ENCODE peak calls at places on chromosomes 4 and X, in five cellular contexts. One of them, this sample, is unnamed.
A peak's percentile ranks its signal among the peaks of the same experiment; 100 is the strongest.

GRCh38 chr4:185874516-185875230 is 62.7 kb upstream of the SORBS2 start:
- DNase-seq in mesendoderm: no peak
- DNase-seq in left ventricle myocardium inferior: no peak
- DNase-seq in SK-N-SH: no peak
- DNase-seq in DND-41: no peak
- DNase-seq in this sample: no peak

GRCh38 chr4:94307231-94307840 is 35.3 kb downstream of the HPGDS start:
- DNase-seq in mesendoderm: no peak
- DNase-seq in left ventricle myocardium inferior: no peak
- DNase-seq in SK-N-SH: no peak
- DNase-seq in DND-41: no peak
- DNase-seq in this sample: no peak

GRCh38 chrX:43211570-43211969 is 433.6 kb upstream of the PPP1R2C start:
- DNase-seq in mesendoderm: no peak
- DNase-seq in left ventricle myocardium inferior: no peak
- DNase-seq in SK-N-SH: no peak
- DNase-seq in DND-41: no peak
- DNase-seq in this sample: no peak

GRCh38 chr4:168480991-168481588 is 798 bp upstream of the DDX60L start:
- DNase-seq in mesendoderm: no peak
- DNase-seq in left ventricle myocardium inferior: no peak
- DNase-seq in SK-N-SH: peak; percentile 10
- DNase-seq in DND-41: peak; percentile 71
- DNase-seq in this sample: peak; percentile 61

GRCh38 chr4:17018013-17018412 is 119.6 kb upstream of the LDB2 start:
- DNase-seq in mesendoderm: peak; percentile 63
- DNase-seq in left ventricle myocardium inferior: no peak
- DNase-seq in SK-N-SH: no peak
- DNase-seq in DND-41: no peak
- DNase-seq in this sample: no peak

GRCh38 chrX:73829890-73830466 is 267.0 kb downstream of the CHIC1 start:
- DNase-seq in mesendoderm: no peak
- DNase-seq in left ventricle myocardium inferior: no peak
- DNase-seq in SK-N-SH: no peak
- DNase-seq in DND-41: no peak
- DNase-seq in this sample: peak; percentile 47

GRCh38 chrX:97175147-97175546 is 291.4 kb downstream of the RPA4 start:
- DNase-seq in mesendoderm: no peak
- DNase-seq in left ventricle myocardium inferior: no peak
- DNase-seq in SK-N-SH: no peak
- DNase-seq in DND-41: no peak
- DNase-seq in this sample: peak; percentile 46

GRCh38 chr4:171308661-171309060 is 504.5 kb upstream of the GALNTL6 start:
- DNase-seq in mesendoderm: no peak
- DNase-seq in left ventricle myocardium inferior: no peak
- DNase-seq in SK-N-SH: no peak
- DNase-seq in DND-41: no peak
- DNase-seq in this sample: no peak

GRCh38 chr4:157165935-157166334 is 54.6 kb upstream of the GRIA2 start:
- DNase-seq in mesendoderm: no peak
- DNase-seq in left ventricle myocardium inferior: no peak
- DNase-seq in SK-N-SH: no peak
- DNase-seq in DND-41: no peak
- DNase-seq in this sample: no peak

GRCh38 chr4:183181081-183181480 is 82.0 kb downstream of the WWC2 start:
- DNase-seq in mesendoderm: no peak
- DNase-seq in left ventricle myocardium inferior: no peak
- DNase-seq in SK-N-SH: no peak
- DNase-seq in DND-41: no peak
- DNase-seq in this sample: no peak

GRCh38 chrX:68498508-68499379 is at the start of gene YIPF6:
- DNase-seq in mesendoderm: peak; percentile 81
- DNase-seq in left ventricle myocardium inferior: peak; percentile 76
- DNase-seq in SK-N-SH: peak; percentile 90
- DNase-seq in DND-41: peak; percentile 72
- DNase-seq in this sample: peak; percentile 89

GRCh38 chr4:73734405-73735070 is 5.8 kb upstream of the CXCL8 start:
- DNase-seq in mesendoderm: no peak
- DNase-seq in left ventricle myocardium inferior: no peak
- DNase-seq in SK-N-SH: no peak
- DNase-seq in DND-41: no peak
- DNase-seq in this sample: no peak

GRCh38 chr4:56961107-56961500 is 16.3 kb downstream of the NOA1 start:
- DNase-seq in mesendoderm: no peak
- DNase-seq in left ventricle myocardium inferior: no peak
- DNase-seq in SK-N-SH: no peak
- DNase-seq in DND-41: no peak
- DNase-seq in this sample: no peak

GRCh38 chrX:40644175-40644574 is 3.2 kb downstream of the CXorf38 start:
- DNase-seq in mesendoderm: no peak
- DNase-seq in left ventricle myocardium inferior: no peak
- DNase-seq in SK-N-SH: no peak
- DNase-seq in DND-41: no peak
- DNase-seq in this sample: peak; percentile 80

GRCh38 chr4:69649629-69650028 is 3.4 kb downstream of the UGT2A1 start:
- DNase-seq in mesendoderm: no peak
- DNase-seq in left ventricle myocardium inferior: no peak
- DNase-seq in SK-N-SH: peak; percentile 62
- DNase-seq in DND-41: no peak
- DNase-seq in this sample: no peak

GRCh38 chr4:83043801-83044407 is 8.9 kb downstream of the COPS4 start:
- DNase-seq in mesendoderm: no peak
- DNase-seq in left ventricle myocardium inferior: no peak
- DNase-seq in SK-N-SH: no peak
- DNase-seq in DND-41: no peak
- DNase-seq in this sample: peak; percentile 56

GRCh38 chr4:27490315-27490714 is 629.7 kb downstream of the STIM2 start:
- DNase-seq in mesendoderm: no peak
- DNase-seq in left ventricle myocardium inferior: no peak
- DNase-seq in SK-N-SH: no peak
- DNase-seq in DND-41: no peak
- DNase-seq in this sample: no peak

GRCh38 chr4:183118585-183118984 is 19.5 kb downstream of the WWC2 start:
- DNase-seq in mesendoderm: peak; percentile 90
- DNase-seq in left ventricle myocardium inferior: no peak
- DNase-seq in SK-N-SH: no peak
- DNase-seq in DND-41: no peak
- DNase-seq in this sample: peak; percentile 95

GRCh38 chr4:188606635-188607034 is 467.4 kb downstream of the TRIML1 start:
- DNase-seq in mesendoderm: no peak
- DNase-seq in left ventricle myocardium inferior: no peak
- DNase-seq in SK-N-SH: no peak
- DNase-seq in DND-41: no peak
- DNase-seq in this sample: no peak

GRCh38 chrX:22296871-22297270 is 24.2 kb downstream of the CBLL2 start:
- DNase-seq in mesendoderm: no peak
- DNase-seq in left ventricle myocardium inferior: no peak
- DNase-seq in SK-N-SH: no peak
- DNase-seq in DND-41: no peak
- DNase-seq in this sample: no peak

GRCh38 chr4:1244081-1244977 is 4.6 kb downstream of the CTBP1 start:
- DNase-seq in mesendoderm: no peak
- DNase-seq in left ventricle myocardium inferior: peak; percentile 44
- DNase-seq in SK-N-SH: peak; percentile 28
- DNase-seq in DND-41: no peak
- DNase-seq in this sample: peak; percentile 86

DNA sequence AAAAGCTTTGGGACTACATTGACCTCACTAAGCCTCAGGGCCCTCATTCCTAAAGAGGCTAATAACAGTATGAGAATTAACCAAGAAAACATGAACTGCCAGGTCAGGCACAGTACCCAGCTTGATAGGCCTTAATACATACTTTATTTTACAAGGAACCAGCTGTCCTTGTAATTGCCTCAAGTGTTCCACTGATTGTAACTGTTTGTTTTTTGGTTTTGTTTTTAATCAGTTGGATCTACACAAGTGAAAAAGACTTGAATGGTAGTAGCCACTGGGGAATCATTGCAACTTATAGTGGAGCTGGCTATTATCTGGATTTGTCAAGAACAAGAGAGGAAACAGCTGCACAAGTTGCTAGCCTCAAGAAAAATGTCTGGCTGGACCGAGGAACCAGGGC is 35.6 kb downstream of the PKD2 start:
- DNase-seq in mesendoderm: no peak
- DNase-seq in left ventricle myocardium inferior: no peak
- DNase-seq in SK-N-SH: no peak
- DNase-seq in DND-41: no peak
- DNase-seq in this sample: no peak
- H3K27ac ChIP-seq in mesendoderm: no peak overlapping the region
- H3K27ac ChIP-seq in left ventricle myocardium inferior: peak overlapping the region; percentile 8
- H3K27ac ChIP-seq in SK-N-SH: no peak overlapping the region
- H3K27ac ChIP-seq in DND-41: no peak overlapping the region
- H3K27ac ChIP-seq in this sample: no peak overlapping the region

GRCh38 chr4:139736257-139736626 is 70.6 kb downstream of the MGST2 start:
- DNase-seq in mesendoderm: peak; percentile 37
- DNase-seq in left ventricle myocardium inferior: no peak
- DNase-seq in SK-N-SH: no peak
- DNase-seq in DND-41: no peak
- DNase-seq in this sample: no peak
- H3K4me1 ChIP-seq in mesendoderm: peaks cover 18% of the 10 kb centered on the region
- H3K4me1 ChIP-seq in left ventricle myocardium inferior: peaks cover 72% of the 10 kb centered on the region
- H3K4me1 ChIP-seq in SK-N-SH: peaks cover 53% of the 10 kb centered on the region
- H3K4me1 ChIP-seq in DND-41: peaks cover 19% of the 10 kb centered on the region
- H3K4me1 ChIP-seq in this sample: peaks cover 17% of the 10 kb centered on the region

DNA sequence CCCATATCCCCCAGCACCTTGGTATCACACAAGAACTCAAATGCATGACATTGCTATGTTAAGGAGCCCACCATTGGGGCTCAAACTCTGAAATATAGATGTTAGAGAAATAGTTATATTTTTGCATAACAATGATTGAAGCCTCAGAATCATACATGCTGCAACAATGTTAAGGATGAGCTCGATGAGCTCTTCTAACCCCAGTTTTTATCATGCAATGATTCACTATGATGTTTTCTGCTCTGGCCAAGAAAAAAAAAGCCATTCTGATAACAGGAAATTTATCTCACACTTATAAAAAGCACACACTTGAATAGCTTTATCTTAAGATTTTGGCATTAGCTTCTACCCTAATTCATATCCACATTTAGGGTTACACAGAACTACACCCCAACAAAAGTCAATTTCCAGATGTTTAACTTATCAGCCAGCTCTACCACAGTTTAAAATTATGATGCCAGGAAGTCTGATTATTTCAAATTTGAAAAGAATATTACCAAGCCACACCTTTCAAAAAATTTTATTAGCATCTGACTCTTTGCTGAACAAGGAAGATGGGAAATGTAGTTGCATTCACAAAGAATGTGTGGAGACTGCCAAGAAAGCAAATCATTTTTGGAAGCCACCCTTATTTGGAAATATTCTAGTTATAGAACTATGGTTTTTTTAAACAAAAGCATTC is 101.0 kb upstream of the PLS3 start:
- DNase-seq in mesendoderm: no peak
- DNase-seq in left ventricle myocardium inferior: no peak
- DNase-seq in SK-N-SH: no peak
- DNase-seq in DND-41: no peak
- DNase-seq in this sample: no peak
- H3K27ac ChIP-seq in mesendoderm: no peak overlapping the region
- H3K27ac ChIP-seq in left ventricle myocardium inferior: peak overlapping the region; percentile 63
- H3K27ac ChIP-seq in SK-N-SH: peak overlapping the region; percentile 2
- H3K27ac ChIP-seq in DND-41: no peak overlapping the region
- H3K27ac ChIP-seq in this sample: peak overlapping the region; percentile 11

DNA sequence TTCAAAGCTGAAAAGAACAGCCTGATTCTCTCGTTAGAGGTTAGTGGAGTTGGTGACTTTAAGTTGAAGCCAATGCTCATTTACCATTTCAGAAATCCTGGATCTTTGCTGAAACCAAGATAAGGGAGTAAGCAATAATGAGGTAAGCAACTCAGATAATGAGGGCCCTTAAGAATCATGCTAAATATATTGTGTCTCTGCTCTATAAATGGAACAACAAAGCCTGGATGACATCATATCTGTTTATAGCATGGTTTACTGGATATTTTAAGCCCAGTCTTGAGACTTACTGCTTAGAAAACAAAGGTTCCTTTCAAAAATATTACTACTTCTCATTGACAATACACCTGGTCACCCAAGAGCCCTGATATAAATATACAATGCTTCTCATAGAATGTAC is 276.7 kb upstream of the PPARGC1A start:
- DNase-seq in mesendoderm: no peak
- DNase-seq in left ventricle myocardium inferior: no peak
- DNase-seq in SK-N-SH: no peak
- DNase-seq in DND-41: no peak
- DNase-seq in this sample: no peak
- H3K4me1 ChIP-seq in mesendoderm: no peaks in the 10 kb centered on the region
- H3K4me1 ChIP-seq in left ventricle myocardium inferior: no peaks in the 10 kb centered on the region
- H3K4me1 ChIP-seq in SK-N-SH: no peaks in the 10 kb centered on the region
- H3K4me1 ChIP-seq in DND-41: no peaks in the 10 kb centered on the region
- H3K4me1 ChIP-seq in this sample: no peaks in the 10 kb centered on the region

GRCh38 chr4:145882594-145882993 is 56.0 kb downstream of the ZNF827 start:
- DNase-seq in mesendoderm: no peak
- DNase-seq in left ventricle myocardium inferior: no peak
- DNase-seq in SK-N-SH: no peak
- DNase-seq in DND-41: no peak
- DNase-seq in this sample: peak; percentile 74

GRCh38 chr4:145883173-145883572 is 55.5 kb downstream of the ZNF827 start:
- DNase-seq in mesendoderm: peak; percentile 31
- DNase-seq in left ventricle myocardium inferior: no peak
- DNase-seq in SK-N-SH: no peak
- DNase-seq in DND-41: no peak
- DNase-seq in this sample: no peak

GRCh38 chr4:145880355-145880960 is 58.2 kb downstream of the ZNF827 start:
- DNase-seq in mesendoderm: no peak
- DNase-seq in left ventricle myocardium inferior: no peak
- DNase-seq in SK-N-SH: no peak
- DNase-seq in DND-41: no peak
- DNase-seq in this sample: no peak

GRCh38 chr4:145881585-145881984 is 57.0 kb downstream of the ZNF827 start:
- DNase-seq in mesendoderm: no peak
- DNase-seq in left ventricle myocardium inferior: no peak
- DNase-seq in SK-N-SH: no peak
- DNase-seq in DND-41: no peak
- DNase-seq in this sample: no peak

GRCh38 chr4:145881991-145882390 is 56.6 kb downstream of the ZNF827 start:
- DNase-seq in mesendoderm: no peak
- DNase-seq in left ventricle myocardium inferior: no peak
- DNase-seq in SK-N-SH: no peak
- DNase-seq in DND-41: no peak
- DNase-seq in this sample: no peak
- H3K27ac ChIP-seq in mesendoderm: no peak overlapping the region
- H3K27ac ChIP-seq in left ventricle myocardium inferior: peak overlapping the region; percentile 35
- H3K27ac ChIP-seq in SK-N-SH: no peak overlapping the region
- H3K27ac ChIP-seq in DND-41: no peak overlapping the region
- H3K27ac ChIP-seq in this sample: no peak overlapping the region

This sample was measured in osteoblast.